ENCODE peak calls at places on chromosomes 12 and 14, in seven cellular contexts. L, N, K, C, G, Z and O are unnamed samples.

GRCh38 chr14:105496831-105497591 is 6.0 kb downstream of the TEDC1 start:
- DNase-seq in L (no peak), N (no peak), K (no peak), C (peak), G (no peak), Z (no peak), O (no peak)

GRCh38 chr12:80196419-80196818 is 97.1 kb downstream of the OTOGL start:
- DNase-seq in L (no peak), N (no peak), K (no peak), C (no peak), G (no peak), Z (no peak), O (no peak)

GRCh38 chr12:94099191-94099983 is 49.0 kb upstream of the PLXNC1 start:
- DNase-seq in L (peak), N (no peak), K (no peak), C (no peak), G (no peak), Z (peak), O (peak)

GRCh38 chr14:36525746-36526099 is 5.7 kb upstream of the NKX2-1 start:
- DNase-seq in L (no peak), N (no peak), K (no peak), C (no peak), G (no peak), Z (no peak), O (no peak)

GRCh38 chr12:64696065-64696741 is 63.0 kb downstream of the GNS start:
- DNase-seq in L (peak), N (no peak), K (no peak), C (no peak), G (peak), Z (peak), O (no peak)

GRCh38 chr12:98770230-98770629 is 125.1 kb downstream of the APAF1 start:
- DNase-seq in L (no peak), N (no peak), K (no peak), C (no peak), G (no peak), Z (no peak), O (no peak)

GRCh38 chr12:52613363-52614030 is 4.9 kb downstream of the KRT73 start:
- DNase-seq in L (no peak), N (no peak), K (no peak), C (no peak), G (no peak), Z (no peak), O (no peak)

GRCh38 chr12:43094886-43095285 is 457.1 kb downstream of the ADAMTS20 start:
- DNase-seq in L (no peak), N (no peak), K (no peak), C (no peak), G (peak), Z (peak), O (no peak)

GRCh38 chr14:101947904-101948665 is 16.3 kb upstream of the DYNC1H1 start:
- DNase-seq in L (peak), N (peak), K (peak), C (peak), G (peak), Z (peak), O (peak)

GRCh38 chr14:63663428-63664142 is 21.9 kb upstream of the WDR89 start:
- DNase-seq in L (no peak), N (no peak), K (no peak), C (peak), G (no peak), Z (no peak), O (no peak)

GRCh38 chr12:50282581-50283229 is 615 bp downstream of the LIMA1 start:
- DNase-seq in L (peak), N (no peak), K (no peak), C (no peak), G (peak), Z (peak), O (no peak)

GRCh38 chr14:69354383-69355154 is 43.5 kb downstream of the ERH start:
- DNase-seq in L (no peak), N (no peak), K (no peak), C (no peak), G (no peak), Z (peak), O (peak)

GRCh38 chr14:68011629-68012028 is 192.1 kb downstream of the RAD51B start:
- DNase-seq in L (no peak), N (no peak), K (no peak), C (no peak), G (peak), Z (peak), O (no peak)

GRCh38 chr14:100605706-100606686 is 18.8 kb upstream of the BEGAIN start:
- DNase-seq in L (no peak), N (no peak), K (no peak), C (no peak), G (peak), Z (peak), O (no peak)

GRCh38 chr12:67780580-67781084 is 132.1 kb downstream of the DYRK2 start:
- DNase-seq in L (no peak), N (no peak), K (no peak), C (no peak), G (no peak), Z (no peak), O (no peak)

GRCh38 chr12:442235-442884 is 17.4 kb upstream of the B4GALNT3 start:
- DNase-seq in L (peak), N (peak), K (no peak), C (no peak), G (peak), Z (peak), O (peak)

GRCh38 chr12:104784592-104784991 is 173.5 kb downstream of the SLC41A2 start:
- DNase-seq in L (no peak), N (no peak), K (no peak), C (no peak), G (no peak), Z (peak), O (no peak)

GRCh38 chr12:15684896-15685658 is 104.1 kb downstream of the EPS8 start:
- DNase-seq in L (no peak), N (no peak), K (no peak), C (no peak), G (no peak), Z (no peak), O (no peak)

GRCh38 chr12:130202201-130202600 is 39.9 kb downstream of the FZD10 start:
- DNase-seq in L (no peak), N (no peak), K (no peak), C (no peak), G (no peak), Z (no peak), O (no peak)

GRCh38 chr14:72855913-72856312 is 38.0 kb downstream of the DPF3 start:
- DNase-seq in L (peak), N (peak), K (no peak), C (no peak), G (peak), Z (peak), O (no peak)

GRCh38 chr12:97047361-97047760 is 140.3 kb downstream of the NEDD1 start:
- DNase-seq in L (no peak), N (no peak), K (no peak), C (no peak), G (no peak), Z (no peak), O (no peak)

GRCh38 chr12:93387780-93388179 is 10.1 kb downstream of the NUDT4 start:
- DNase-seq in L (peak), N (no peak), K (no peak), C (no peak), G (peak), Z (peak), O (peak)

GRCh38 chr12:49131973-49132461 is 822 bp upstream of the TUBA1B start:
- DNase-seq in L (peak), N (no peak), K (no peak), C (no peak), G (peak), Z (peak), O (no peak)

GRCh38 chr14:85531594-85532391 is 1.8 kb downstream of the FLRT2 start:
- DNase-seq in L (no peak), N (peak), K (peak), C (peak), G (peak), Z (peak), O (peak)

GRCh38 chr12:85036241-85036707 is at the start of the genes LRRIQ1 and TSPAN19:
- DNase-seq in L (peak), N (peak), K (peak), C (peak), G (peak), Z (peak), O (peak)

GRCh38 chr12:132173135-132174014 is 29.1 kb downstream of the NOC4L start:
- DNase-seq in L (no peak), N (no peak), K (peak), C (no peak), G (no peak), Z (no peak), O (no peak)

DNA sequence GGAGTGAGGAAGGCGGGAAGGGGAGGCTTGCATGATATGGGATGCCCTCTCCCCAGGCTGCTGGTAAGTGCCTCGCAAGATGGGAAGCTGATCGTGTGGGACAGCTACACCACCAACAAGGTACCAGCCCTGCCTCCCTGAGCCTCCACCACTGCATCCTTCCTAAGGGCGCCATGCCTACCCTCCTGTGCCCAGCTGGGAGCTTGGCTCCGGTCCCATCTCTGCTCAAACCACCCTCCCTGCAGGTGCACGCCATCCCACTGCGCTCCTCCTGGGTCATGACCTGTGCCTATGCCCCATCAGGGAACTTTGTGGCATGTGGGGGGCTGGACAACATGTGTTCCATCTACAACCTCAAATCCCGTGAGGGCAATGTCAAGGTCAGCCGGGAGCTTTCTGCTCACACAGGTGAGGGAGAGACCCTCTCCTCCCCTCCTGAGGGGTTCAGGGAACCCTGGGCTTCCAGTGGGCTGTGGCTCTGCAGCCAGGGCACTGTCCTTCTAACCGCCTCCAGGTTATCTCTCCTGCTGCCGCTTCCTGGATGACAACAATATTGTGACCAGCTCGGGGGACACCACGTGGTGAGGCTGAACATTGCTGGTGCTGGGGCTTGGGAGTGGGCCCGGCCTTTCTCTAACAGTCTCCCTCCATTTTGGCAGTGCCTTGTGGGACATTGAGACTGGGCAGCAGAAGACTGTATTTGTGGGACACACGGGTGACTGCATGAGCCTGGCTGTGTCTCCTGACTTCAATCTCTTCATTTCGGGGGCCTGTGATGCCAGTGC is 2.6 kb downstream of the GNB3 start:
- DNase-seq in L (peak), N (no peak), K (no peak), C (no peak), G (no peak), Z (no peak), O (no peak)
- TF ChIP-seq CTCF in L (peak), N (no peak), K (no peak), C (no peak), G (no peak), Z (no peak), O (no peak)

DNA sequence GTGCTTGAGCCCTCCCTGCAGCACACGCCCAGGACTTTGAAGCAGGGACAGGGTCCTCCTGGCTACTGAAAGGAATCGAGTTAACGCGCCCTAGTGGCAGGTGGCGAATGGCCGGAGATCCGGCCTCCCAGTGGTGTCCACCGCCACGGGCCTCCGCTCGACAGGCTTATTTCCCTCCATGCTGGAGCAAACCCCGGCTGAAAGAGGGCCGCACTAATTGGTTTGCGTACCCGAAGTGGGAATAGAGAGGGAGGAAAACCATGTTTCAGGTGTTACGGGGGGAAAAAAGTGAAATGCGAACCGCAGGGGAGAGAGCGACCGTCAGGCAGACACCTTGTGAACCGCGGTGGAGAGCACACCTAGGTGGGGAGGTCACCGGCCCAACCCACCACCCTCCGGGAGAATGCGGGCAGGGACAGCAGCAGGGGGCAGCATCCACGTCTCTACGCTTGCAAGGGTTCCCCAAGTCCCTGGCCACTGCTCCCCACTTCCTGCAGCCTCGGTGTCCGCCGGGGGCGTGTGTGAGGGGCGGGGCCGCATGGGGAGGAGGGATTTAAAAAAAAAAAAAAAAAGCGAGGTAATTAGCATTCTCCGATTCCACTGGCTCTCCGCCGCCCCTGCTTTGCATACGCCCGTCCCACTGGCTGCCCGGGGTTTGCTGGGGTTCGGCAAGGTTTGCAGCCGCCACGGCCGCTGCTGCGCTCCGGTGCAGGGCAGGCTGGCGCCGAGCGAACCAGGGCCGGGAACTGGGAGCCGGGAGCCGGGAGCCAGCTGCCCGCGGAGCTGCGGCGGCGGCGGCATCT is 224.6 kb upstream of the CRY1 start:
- DNase-seq in L (peak), N (peak), K (peak), C (peak), G (peak), Z (peak), O (peak)
- TF ChIP-seq CTCF in L (peak), N (no peak), K (no peak), C (no peak), G (no peak), Z (no peak), O (peak)

GRCh38 chr12:6039894-6040601 is 84.4 kb downstream of the VWF start:
- DNase-seq in L (peak), N (peak), K (no peak), C (no peak), G (peak), Z (peak), O (peak)
- TF ChIP-seq CTCF in L (peak), N (peak), K (peak), C (peak), G (peak), Z (peak), O (peak)

DNA sequence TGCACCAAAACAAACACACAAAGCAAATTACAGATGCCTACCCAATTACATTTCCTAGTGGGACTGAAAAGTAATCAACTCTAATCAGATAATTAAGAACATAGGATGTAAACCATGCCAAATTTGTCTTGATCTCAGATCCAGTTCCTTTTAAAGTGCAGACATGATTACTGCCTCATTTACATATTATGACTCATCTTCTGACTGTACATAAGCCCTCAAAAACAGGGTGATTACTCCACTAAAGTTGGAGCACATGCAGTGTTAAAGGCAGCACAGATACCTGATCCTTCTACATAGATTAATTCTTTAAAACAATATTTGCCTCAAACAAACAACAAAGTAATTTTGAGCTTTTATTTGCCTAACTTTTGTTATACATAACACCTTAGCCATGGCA is 337.2 kb downstream of the RPS29 start:
- DNase-seq in L (peak), N (no peak), K (no peak), C (no peak), G (no peak), Z (peak), O (no peak)
- TF ChIP-seq CTCF in L (no peak), N (no peak), K (no peak), C (no peak), G (no peak), Z (no peak), O (no peak)

GRCh38 chr14:96088131-96088880 is 49.1 kb downstream of the C14orf132 start:
- DNase-seq in L (no peak), N (no peak), K (no peak), C (no peak), G (no peak), Z (no peak), O (no peak)

GRCh38 chr14:96085369-96085768 is 46.2 kb downstream of the C14orf132 start:
- DNase-seq in L (peak), N (no peak), K (no peak), C (no peak), G (no peak), Z (no peak), O (peak)

GRCh38 chr14:96084796-96085195 is 45.6 kb downstream of the C14orf132 start:
- DNase-seq in L (no peak), N (no peak), K (no peak), C (no peak), G (no peak), Z (no peak), O (no peak)

GRCh38 chr14:96086032-96086431 is 46.9 kb downstream of the C14orf132 start:
- DNase-seq in L (peak), N (no peak), K (no peak), C (no peak), G (peak), Z (peak), O (no peak)

GRCh38 chr14:96086574-96087077 is 47.5 kb downstream of the C14orf132 start:
- DNase-seq in L (peak), N (no peak), K (no peak), C (no peak), G (no peak), Z (peak), O (no peak)
- TF ChIP-seq CTCF in L (no peak), N (no peak), K (no peak), C (no peak), G (no peak), Z (peak), O (no peak)

GRCh38 chr14:50733479-50733878 is 65.4 kb upstream of the SAV1 start:
- DNase-seq in L (no peak), N (no peak), K (no peak), C (no peak), G (no peak), Z (no peak), O (no peak)

GRCh38 chr14:50740858-50741257 is 72.8 kb upstream of the SAV1 start:
- DNase-seq in L (no peak), N (no peak), K (no peak), C (no peak), G (no peak), Z (no peak), O (no peak)

GRCh38 chr14:50739186-50739585 is 71.1 kb upstream of the SAV1 start:
- DNase-seq in L (no peak), N (no peak), K (no peak), C (no peak), G (no peak), Z (no peak), O (no peak)

GRCh38 chr14:50736932-50737419 is 68.9 kb upstream of the SAV1 start:
- DNase-seq in L (no peak), N (no peak), K (no peak), C (no peak), G (no peak), Z (no peak), O (peak)

GRCh38 chr14:50734950-50735697 is 67.0 kb upstream of the SAV1 start:
- DNase-seq in L (peak), N (no peak), K (no peak), C (no peak), G (no peak), Z (no peak), O (no peak)
- TF ChIP-seq CTCF in L (peak), N (peak), K (no peak), C (no peak), G (no peak), Z (no peak), O (no peak)

GRCh38 chr12:8770499-8770898 is 51.9 kb upstream of the A2ML1 start:
- DNase-seq in L (no peak), N (no peak), K (no peak), C (no peak), G (no peak), Z (no peak), O (no peak)

GRCh38 chr12:8773456-8773855 is 49.0 kb upstream of the A2ML1 start:
- DNase-seq in L (no peak), N (no peak), K (peak), C (no peak), G (no peak), Z (no peak), O (no peak)

GRCh38 chr12:8771072-8771471 is 51.3 kb upstream of the A2ML1 start:
- DNase-seq in L (no peak), N (no peak), K (no peak), C (no peak), G (no peak), Z (no peak), O (no peak)
- TF ChIP-seq CTCF in L (no peak), N (no peak), K (peak), C (no peak), G (no peak), Z (no peak), O (no peak)